ENCODE peak calls at places on chromosome 18, in four cellular contexts. One of them, this sample, is unnamed. For H3K4me1, the result is how much of the 10 kb centered on the place peaks cover.

GRCh38 chr18:77433076-77433475 is 183.4 kb downstream of the GALR1 start:
- DNase-seq in effector memory CD4-positive, alpha-beta T cell: no peak
- DNase-seq in DND-41: no peak
- DNase-seq in heart right ventricle: peak
- DNase-seq in this sample: no peak

GRCh38 chr18:46167971-46168370 is 63.8 kb downstream of the HAUS1 start:
- DNase-seq in effector memory CD4-positive, alpha-beta T cell: no peak
- DNase-seq in DND-41: no peak
- DNase-seq in heart right ventricle: no peak
- DNase-seq in this sample: no peak

GRCh38 chr18:3441290-3441689 is 8.7 kb upstream of the TGIF1 start:
- DNase-seq in effector memory CD4-positive, alpha-beta T cell: no peak
- DNase-seq in DND-41: peak
- DNase-seq in heart right ventricle: peak
- DNase-seq in this sample: peak

GRCh38 chr18:5582849-5583667 is 39.3 kb upstream of the EPB41L3 start:
- DNase-seq in effector memory CD4-positive, alpha-beta T cell: no peak
- DNase-seq in DND-41: no peak
- DNase-seq in heart right ventricle: no peak
- DNase-seq in this sample: no peak

GRCh38 chr18:7950380-7951143 is 383.4 kb downstream of the PTPRM start:
- DNase-seq in effector memory CD4-positive, alpha-beta T cell: peak
- DNase-seq in DND-41: no peak
- DNase-seq in heart right ventricle: no peak
- DNase-seq in this sample: no peak

GRCh38 chr18:29361843-29362242 is 1184.9 kb upstream of the CDH2 start:
- DNase-seq in effector memory CD4-positive, alpha-beta T cell: no peak
- DNase-seq in DND-41: no peak
- DNase-seq in heart right ventricle: no peak
- DNase-seq in this sample: no peak

GRCh38 chr18:53796042-53796729 is 428.3 kb downstream of the MBD2 start:
- DNase-seq in effector memory CD4-positive, alpha-beta T cell: no peak
- DNase-seq in DND-41: no peak
- DNase-seq in heart right ventricle: no peak
- DNase-seq in this sample: no peak

GRCh38 chr18:50594931-50595330 is 35.0 kb downstream of the MAPK4 start:
- DNase-seq in effector memory CD4-positive, alpha-beta T cell: no peak
- DNase-seq in DND-41: no peak
- DNase-seq in heart right ventricle: no peak
- DNase-seq in this sample: no peak

GRCh38 chr18:22542400-22542835 is 124.7 kb upstream of the CTAGE1 start:
- DNase-seq in effector memory CD4-positive, alpha-beta T cell: no peak
- DNase-seq in DND-41: no peak
- DNase-seq in heart right ventricle: no peak
- DNase-seq in this sample: no peak

GRCh38 chr18:51110073-51110797 is 80.2 kb downstream of the SMAD4 start:
- DNase-seq in effector memory CD4-positive, alpha-beta T cell: peak
- DNase-seq in DND-41: peak
- DNase-seq in heart right ventricle: peak
- DNase-seq in this sample: peak

GRCh38 chr18:68660355-68661183 is 54.3 kb downstream of the TMX3 start:
- DNase-seq in effector memory CD4-positive, alpha-beta T cell: no peak
- DNase-seq in DND-41: no peak
- DNase-seq in heart right ventricle: no peak
- DNase-seq in this sample: peak

GRCh38 chr18:8809514-8809913 is 104.2 kb downstream of the MTCL1 start:
- DNase-seq in effector memory CD4-positive, alpha-beta T cell: no peak
- DNase-seq in DND-41: no peak
- DNase-seq in heart right ventricle: no peak
- DNase-seq in this sample: no peak

GRCh38 chr18:46939998-46940571 is 22.7 kb downstream of the KATNAL2 start:
- DNase-seq in effector memory CD4-positive, alpha-beta T cell: no peak
- DNase-seq in DND-41: no peak
- DNase-seq in heart right ventricle: no peak
- DNase-seq in this sample: no peak

DNA sequence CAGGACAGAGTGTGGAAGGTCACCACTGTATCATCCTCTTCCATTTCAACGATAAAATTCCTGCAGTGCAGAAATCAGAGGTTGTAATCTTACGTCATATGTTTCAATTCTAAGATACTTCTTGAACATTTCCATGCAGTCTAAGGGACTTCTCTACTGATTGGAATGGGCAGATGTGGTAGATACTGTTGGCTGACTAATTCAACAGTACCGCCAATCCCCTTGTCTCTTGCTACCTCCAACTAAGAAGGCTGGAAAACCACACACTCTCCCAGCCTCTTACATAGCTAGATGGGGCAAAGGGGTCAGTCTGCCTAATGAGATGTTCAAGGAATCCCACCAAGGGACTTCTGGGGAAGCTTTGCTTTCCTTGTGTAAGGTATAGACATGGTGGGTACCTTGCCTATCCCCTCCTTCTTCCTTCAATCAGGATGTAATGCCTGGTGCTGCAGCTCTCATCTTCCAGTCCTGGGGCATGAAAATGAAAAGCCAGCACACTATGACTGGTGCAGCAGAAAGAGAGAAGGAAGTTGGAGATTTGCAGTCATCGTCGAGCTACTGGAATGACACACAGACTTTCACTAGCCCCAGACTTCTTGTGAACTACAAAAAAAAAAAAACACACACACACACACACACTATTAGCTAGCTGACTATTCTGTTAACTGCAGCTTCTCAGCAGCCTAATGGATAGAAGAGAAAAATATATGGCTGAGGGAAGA is 84.1 kb downstream of the ALPK2 start:
- DNase-seq in effector memory CD4-positive, alpha-beta T cell: no peak
- DNase-seq in DND-41: no peak
- DNase-seq in heart right ventricle: no peak
- DNase-seq in this sample: no peak
- H3K4me1 ChIP-seq in effector memory CD4-positive, alpha-beta T cell: under half
- H3K4me1 ChIP-seq in DND-41: under half
- H3K4me1 ChIP-seq in heart right ventricle: under half
- H3K4me1 ChIP-seq in this sample: under half

GRCh38 chr18:55385770-55386169 is 202.2 kb downstream of the TCF4 start:
- DNase-seq in effector memory CD4-positive, alpha-beta T cell: no peak
- DNase-seq in DND-41: no peak
- DNase-seq in heart right ventricle: no peak
- DNase-seq in this sample: peak

GRCh38 chr18:55384115-55384514 is 203.9 kb downstream of the TCF4 start:
- DNase-seq in effector memory CD4-positive, alpha-beta T cell: no peak
- DNase-seq in DND-41: no peak
- DNase-seq in heart right ventricle: no peak
- DNase-seq in this sample: no peak

GRCh38 chr18:55387139-55387984 is 200.6 kb downstream of the TCF4 start:
- DNase-seq in effector memory CD4-positive, alpha-beta T cell: no peak
- DNase-seq in DND-41: no peak
- DNase-seq in heart right ventricle: peak
- DNase-seq in this sample: no peak

GRCh38 chr18:55384551-55385275 is 203.3 kb downstream of the TCF4 start:
- DNase-seq in effector memory CD4-positive, alpha-beta T cell: no peak
- DNase-seq in DND-41: peak
- DNase-seq in heart right ventricle: no peak
- DNase-seq in this sample: no peak

DNA sequence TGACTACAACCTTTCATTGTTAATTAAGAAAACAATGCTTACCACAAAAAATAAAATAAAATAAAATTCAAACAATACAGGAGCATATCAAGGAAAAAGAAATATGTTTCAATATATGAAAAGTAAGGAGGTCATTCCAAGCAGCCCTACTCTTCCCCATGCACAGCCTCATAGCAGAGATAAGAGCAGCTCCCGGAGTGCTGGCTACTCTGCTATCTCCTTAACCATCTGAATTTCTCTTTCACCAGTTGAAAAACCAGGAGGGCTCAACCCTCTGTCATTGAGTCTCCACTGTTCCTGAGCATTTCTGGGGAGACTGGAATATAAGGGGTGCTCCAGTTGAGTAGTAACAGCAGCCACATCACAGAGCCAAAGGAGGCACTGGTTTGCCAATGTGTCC is 201.4 kb downstream of the TCF4 start:
- DNase-seq in effector memory CD4-positive, alpha-beta T cell: no peak
- DNase-seq in DND-41: no peak
- DNase-seq in heart right ventricle: no peak
- DNase-seq in this sample: no peak
- H3K27ac ChIP-seq in effector memory CD4-positive, alpha-beta T cell: no peak
- H3K27ac ChIP-seq in DND-41: no peak
- H3K27ac ChIP-seq in heart right ventricle: no peak
- H3K27ac ChIP-seq in this sample: no peak

GRCh38 chr18:35042389-35043066 is 1.3 kb downstream of the MAPRE2 start:
- DNase-seq in effector memory CD4-positive, alpha-beta T cell: no peak
- DNase-seq in DND-41: no peak
- DNase-seq in heart right ventricle: no peak
- DNase-seq in this sample: peak
- H3K4me1 ChIP-seq in effector memory CD4-positive, alpha-beta T cell: under half
- H3K4me1 ChIP-seq in DND-41: half or more
- H3K4me1 ChIP-seq in heart right ventricle: under half
- H3K4me1 ChIP-seq in this sample: half or more

GRCh38 chr18:48227206-48227605 is 182.0 kb downstream of the ZBTB7C start:
- DNase-seq in effector memory CD4-positive, alpha-beta T cell: no peak
- DNase-seq in DND-41: no peak
- DNase-seq in heart right ventricle: no peak
- DNase-seq in this sample: peak

GRCh38 chr18:48229445-48230052 is 179.6 kb downstream of the ZBTB7C start:
- DNase-seq in effector memory CD4-positive, alpha-beta T cell: no peak
- DNase-seq in DND-41: no peak
- DNase-seq in heart right ventricle: no peak
- DNase-seq in this sample: no peak

GRCh38 chr18:48228841-48229240 is 180.3 kb downstream of the ZBTB7C start:
- DNase-seq in effector memory CD4-positive, alpha-beta T cell: no peak
- DNase-seq in DND-41: no peak
- DNase-seq in heart right ventricle: peak
- DNase-seq in this sample: no peak

GRCh38 chr18:48226401-48226800 is 182.8 kb downstream of the ZBTB7C start:
- DNase-seq in effector memory CD4-positive, alpha-beta T cell: no peak
- DNase-seq in DND-41: no peak
- DNase-seq in heart right ventricle: no peak
- DNase-seq in this sample: no peak

GRCh38 chr18:48228301-48228715 is 180.9 kb downstream of the ZBTB7C start:
- DNase-seq in effector memory CD4-positive, alpha-beta T cell: no peak
- DNase-seq in DND-41: peak
- DNase-seq in heart right ventricle: peak
- DNase-seq in this sample: no peak
- H3K27ac ChIP-seq in effector memory CD4-positive, alpha-beta T cell: no peak
- H3K27ac ChIP-seq in DND-41: no peak
- H3K27ac ChIP-seq in heart right ventricle: no peak
- H3K27ac ChIP-seq in this sample: no peak

GRCh38 chr18:12991839-12992216 is 666 bp downstream of the CEP192 start:
- DNase-seq in effector memory CD4-positive, alpha-beta T cell: no peak
- DNase-seq in DND-41: no peak
- DNase-seq in heart right ventricle: no peak
- DNase-seq in this sample: no peak
- H3K4me1 ChIP-seq in effector memory CD4-positive, alpha-beta T cell: under half
- H3K4me1 ChIP-seq in DND-41: half or more
- H3K4me1 ChIP-seq in heart right ventricle: under half
- H3K4me1 ChIP-seq in this sample: under half